ENCODE peak calls at places on chromosomes 16 and 17, in four cellular contexts. E, G, R and I are unnamed samples.

GRCh38 chr17:57357392-57357784 is 101.1 kb downstream of the MSI2 start:
- ATAC-seq in R (peak; percentile 11), G (no peak), E (no peak), I (no peak)

GRCh38 chr16:69366431-69366830 is 14.8 kb upstream of the TMED6 start:
- ATAC-seq in E (no peak), R (no peak), G (no peak), I (peak; percentile 94)

GRCh38 chr17:60079401-60079861 is 710 bp upstream of the HEATR6 start:
- ATAC-seq in E (no peak), R (no peak), G (no peak), I (no peak)

GRCh38 chr17:50609376-50610074 is 25.2 kb upstream of the ABCC3 start:
- ATAC-seq in E (no peak), R (no peak), G (no peak), I (no peak)

GRCh38 chr17:59634632-59635561 is 15.2 kb downstream of the CLTC start:
- ATAC-seq in R (peak; percentile 24), E (no peak), G (no peak), I (peak; percentile 73)

GRCh38 chr16:71373073-71373472 is 14.6 kb downstream of the CALB2 start:
- ATAC-seq in E (no peak), R (no peak), G (no peak), I (no peak)

GRCh38 chr17:58219789-58220183 is 731 bp upstream of the MKS1 start:
- ATAC-seq in R (no peak), E (no peak), G (no peak), I (no peak)

GRCh38 chr16:9126609-9127008 is 35.2 kb downstream of the HAPSTR1 start:
- ATAC-seq in E (no peak), G (no peak), R (no peak), I (no peak)

GRCh38 chr17:76840443-76840767 is 27.8 kb upstream of the MGAT5B start:
- ATAC-seq in R (no peak), G (no peak), E (no peak), I (peak; percentile 15)

GRCh38 chr17:66135896-66136295 is 56.0 kb downstream of the CEP112 start:
- ATAC-seq in G (no peak), E (no peak), R (no peak), I (no peak)

GRCh38 chr16:82456683-82457082 is 170.1 kb upstream of the CDH13 start:
- ATAC-seq in E (no peak), R (peak; percentile 57), G (no peak), I (peak; percentile 61)